ENCODE peak calls at places on chromosomes 16 and 17, in four cellular contexts. Q is NCI-H69, H is RPMI7951, C is chondrocyte. U is an unnamed sample.
A peak's percentile ranks its signal among the peaks of the same experiment; 100 is the strongest.

GRCh38 chr16:79128706-79129105 is 471.8 kb downstream of the MAF start:
- DNase-seq in Q (no peak), H (no peak), C (no peak), U (no peak)

GRCh38 chr16:81831722-81832126 is 52.6 kb downstream of the PLCG2 start:
- DNase-seq in Q (no peak), H (peak; percentile 11), C (no peak), U (no peak)

GRCh38 chr17:19333736-19334290 is 28.7 kb downstream of the B9D1 start:
- DNase-seq in Q (no peak), H (no peak), C (no peak), U (no peak)

GRCh38 chr16:4624827-4625616 is 396 bp downstream of the MGRN1 start:
- DNase-seq in Q (peak; percentile 80), H (peak; percentile 62), C (no peak), U (peak; percentile 43)

GRCh38 chr17:28119049-28119448 is 76.6 kb downstream of the NLK start:
- DNase-seq in Q (no peak), H (no peak), C (no peak), U (no peak)

GRCh38 chr17:37797206-37797605 is 52.3 kb upstream of the HNF1B start:
- DNase-seq in Q (no peak), H (no peak), C (no peak), U (no peak)

GRCh38 chr17:40557531-40558299 is 7.6 kb downstream of the CCR7 start:
- DNase-seq in Q (no peak), H (no peak), C (no peak), U (no peak)

GRCh38 chr17:65359016-65359415 is 202.4 kb downstream of the AXIN2 start:
- DNase-seq in Q (no peak), H (peak; percentile 91), C (no peak), U (peak; percentile 90)

GRCh38 chr16:81779540-81780320 is 639 bp downstream of the PLCG2 start:
- DNase-seq in Q (peak; percentile 15), H (no peak), C (no peak), U (no peak)

GRCh38 chr16:11665071-11665491 is 3.2 kb upstream of the SNN start:
- DNase-seq in Q (peak; percentile 99), H (no peak), C (no peak), U (no peak)

GRCh38 chr17:82709024-82709675 is 7.4 kb upstream of the FN3KRP start:
- DNase-seq in Q (no peak), H (no peak), C (no peak), U (no peak)

GRCh38 chr17:3043737-3044365 is 19.6 kb downstream of the OR1D5 start:
- DNase-seq in Q (peak; percentile 46), H (no peak), C (peak; percentile 76), U (no peak)

GRCh38 chr17:32496348-32497078 is 9.7 kb downstream of the CDK5R1 start:
- DNase-seq in Q (no peak), H (peak; percentile 85), C (peak; percentile 84), U (peak; percentile 85)

GRCh38 chr17:10349403-10349802 is 23.4 kb downstream of the MYH13 start:
- DNase-seq in Q (no peak), H (peak; percentile 5), C (no peak), U (no peak)

GRCh38 chr16:63457869-63458268 is 1421.6 kb upstream of the CDH8 start:
- DNase-seq in Q (peak; percentile 22), H (no peak), C (no peak), U (no peak)

GRCh38 chr17:66309793-66310192 is 7.4 kb downstream of the PRKCA start:
- DNase-seq in Q (no peak), H (peak; percentile 26), C (no peak), U (no peak)

GRCh38 chr17:74417178-74418045 is 14.5 kb upstream of the GPRC5C start:
- DNase-seq in Q (peak; percentile 39), H (peak; percentile 90), C (no peak), U (no peak)

GRCh38 chr16:3256876-3257465 is 538 bp upstream of the MEFV start:
- DNase-seq in Q (no peak), H (peak; percentile 96), C (no peak), U (no peak)

GRCh38 chr16:84864266-84864955 is 44.6 kb downstream of the CRISPLD2 start:
- DNase-seq in Q (peak; percentile 14), H (no peak), C (no peak), U (no peak)

GRCh38 chr17:41784207-41784744 is 2.2 kb downstream of the JUP start:
- DNase-seq in Q (no peak), H (peak; percentile 68), C (no peak), U (peak; percentile 4)

GRCh38 chr17:39219647-39220154 is 6.0 kb downstream of the STAC2 start:
- DNase-seq in Q (no peak), H (no peak), C (no peak), U (no peak)

GRCh38 chr17:28865946-28866752 is 11.3 kb downstream of the ERAL1 start:
- DNase-seq in Q (no peak), H (no peak), C (no peak), U (no peak)

GRCh38 chr16:85004587-85005205 is 6.6 kb downstream of the ZDHHC7 start:
- DNase-seq in Q (no peak), H (peak; percentile 86), C (no peak), U (peak; percentile 19)

GRCh38 chr16:14325921-14326401 is 254.8 kb downstream of the MRTFB start:
- DNase-seq in Q (peak; percentile 71), H (no peak), C (no peak), U (no peak)

GRCh38 chr16:31168848-31169247 is 11.1 kb upstream of the FUS start:
- DNase-seq in Q (no peak), H (no peak), C (no peak), U (no peak)

GRCh38 chr16:27859020-27859419 is 204.5 kb downstream of the GSG1L start:
- DNase-seq in Q (peak; percentile 34), H (no peak), C (no peak), U (no peak)

GRCh38 chr17:37447641-37448040 is 41.0 kb downstream of the TADA2A start:
- DNase-seq in Q (no peak), H (peak; percentile 29), C (no peak), U (no peak)

GRCh38 chr17:19263621-19264010 is 26.4 kb downstream of the EPN2 start:
- DNase-seq in Q (peak; percentile 10), H (peak; percentile 24), C (no peak), U (peak; percentile 32)

GRCh38 chr16:66930189-66930588 is 4.0 kb downstream of the CIAO2B start:
- DNase-seq in Q (peak; percentile 24), H (peak; percentile 79), C (no peak), U (no peak)

GRCh38 chr16:8851761-8852403 is 16.9 kb downstream of the CARHSP1 start:
- DNase-seq in Q (no peak), H (no peak), C (peak; percentile 52), U (no peak)

GRCh38 chr16:70735141-70735979 is 49.5 kb upstream of the MTSS2 start:
- DNase-seq in Q (no peak), H (no peak), C (no peak), U (no peak)

GRCh38 chr17:21418446-21419298 is 42.5 kb downstream of the KCNJ12 start:
- DNase-seq in Q (no peak), H (no peak), C (no peak), U (no peak)

GRCh38 chr17:47300718-47301117 is 23.0 kb upstream of the EFCAB13 start:
- DNase-seq in Q (no peak), H (no peak), C (no peak), U (no peak)

GRCh38 chr17:32958418-32958817 is 30.5 kb downstream of the TMEM98 start:
- DNase-seq in Q (peak; percentile 42), H (peak; percentile 37), C (no peak), U (no peak)

GRCh38 chr17:58332720-58333395 is 4.3 kb upstream of the TSPOAP1 start:
- DNase-seq in Q (no peak), H (no peak), C (peak; percentile 68), U (no peak)

GRCh38 chr16:66169817-66170216 is 196.7 kb upstream of the CDH5 start:
- DNase-seq in Q (no peak), H (no peak), C (no peak), U (no peak)

GRCh38 chr16:27245276-27246231 is 23.0 kb downstream of the NSMCE1 start:
- DNase-seq in Q (no peak), H (peak; percentile 15), C (no peak), U (peak; percentile 25)

GRCh38 chr16:57735755-57736418 is at the start of gene KATNB1:
- DNase-seq in Q (peak; percentile 35), H (no peak), C (peak; percentile 99), U (no peak)

GRCh38 chr16:55021595-55022475 is 91.2 kb downstream of the IRX5 start:
- DNase-seq in Q (peak; percentile 4), H (peak; percentile 91), C (no peak), U (no peak)

U was measured in T1000.